ENCODE peak calls at places on chromosomes 16 and 17, in seven cellular contexts. V is H9, G is transverse colon, F is foreskin fibroblast, S is epithelial cell of esophagus, D is endothelial cell, O is heart right ventricle. E is an unnamed sample.

GRCh38 chr17:7133424-7133823 is 18.8 kb upstream of the ASGR2 start:
- DNase-seq in V (peak), G (peak), F (no peak), S (no peak), D (peak), O (peak), E (no peak)

GRCh38 chr17:78416311-78416711 is 37.9 kb downstream of the PGS1 start:
- DNase-seq in V (no peak), G (peak), F (no peak), S (no peak), D (no peak), O (no peak), E (no peak)

GRCh38 chr17:1959871-1960569 is 65.1 kb downstream of the RTN4RL1 start:
- DNase-seq in V (no peak), G (no peak), F (peak), S (no peak), D (no peak), O (no peak), E (no peak)

GRCh38 chr17:19718613-19719364 is 2.4 kb upstream of the SLC47A2 start:
- DNase-seq in V (peak), G (no peak), F (no peak), S (peak), D (peak), O (no peak), E (peak)

GRCh38 chr16:88382491-88383400 is at the start of gene ZNF469:
- DNase-seq in V (no peak), G (no peak), F (peak), S (no peak), D (peak), O (no peak), E (no peak)

GRCh38 chr16:87602005-87602790 is at the start of gene JPH3:
- DNase-seq in V (peak), G (no peak), F (no peak), S (no peak), D (peak), O (no peak), E (no peak)

GRCh38 chr17:79627184-79627765 is 16.4 kb upstream of the RBFOX3 start:
- DNase-seq in V (peak), G (no peak), F (no peak), S (no peak), D (peak), O (no peak), E (no peak)

GRCh38 chr17:47423406-47424295 is 99.9 kb downstream of the EFCAB13 start:
- DNase-seq in V (peak), G (peak), F (no peak), S (peak), D (peak), O (peak), E (no peak)

GRCh38 chr17:28326114-28326513 is 7.1 kb downstream of the TMEM97 start:
- DNase-seq in V (peak), G (peak), F (no peak), S (peak), D (no peak), O (no peak), E (no peak)

GRCh38 chr17:4504188-4504587 is 5.5 kb downstream of the SPNS2 start:
- DNase-seq in V (no peak), G (no peak), F (no peak), S (peak), D (no peak), O (no peak), E (no peak)

GRCh38 chr17:8586766-8587165 is 43.8 kb downstream of the MYH10 start:
- DNase-seq in V (no peak), G (no peak), F (no peak), S (peak), D (no peak), O (no peak), E (peak)

GRCh38 chr17:73974536-73974935 is 228.9 kb upstream of the RPL38 start:
- DNase-seq in V (no peak), G (no peak), F (no peak), S (no peak), D (no peak), O (no peak), E (no peak)

GRCh38 chr17:915416-916201 is 64.0 kb downstream of the NXN start:
- DNase-seq in V (no peak), G (no peak), F (no peak), S (peak), D (no peak), O (peak), E (peak)

GRCh38 chr16:62135903-62136302 is 99.7 kb upstream of the CDH8 start:
- DNase-seq in V (no peak), G (no peak), F (no peak), S (no peak), D (no peak), O (no peak), E (no peak)

GRCh38 chr17:51741447-51741846 is 417.1 kb downstream of the CA10 start:
- DNase-seq in V (no peak), G (no peak), F (no peak), S (peak), D (no peak), O (no peak), E (peak)

GRCh38 chr17:10247806-10248334 is 49.5 kb upstream of the GAS7 start:
- DNase-seq in V (no peak), G (no peak), F (no peak), S (no peak), D (no peak), O (no peak), E (no peak)

GRCh38 chr17:44004761-44005526 is 522 bp downstream of the NAGS start:
- DNase-seq in V (peak), G (peak), F (no peak), S (peak), D (peak), O (no peak), E (no peak)

GRCh38 chr16:50196736-50197135 is 43.6 kb downstream of the TENT4B start:
- DNase-seq in V (no peak), G (no peak), F (no peak), S (peak), D (no peak), O (no peak), E (no peak)

GRCh38 chr17:82830249-82830661 is 9.6 kb downstream of the ZNF750 start:
- DNase-seq in V (no peak), G (no peak), F (no peak), S (no peak), D (no peak), O (peak), E (peak)

GRCh38 chr16:66898207-66898606 is 17.9 kb downstream of the PDP2 start:
- DNase-seq in V (no peak), G (no peak), F (peak), S (peak), D (no peak), O (no peak), E (no peak)

GRCh38 chr16:719815-720506 is 985 bp upstream of the ANTKMT start:
- DNase-seq in V (no peak), G (peak), F (no peak), S (peak), D (no peak), O (no peak), E (no peak)

GRCh38 chr16:14070877-14071575 is at the start of gene MRTFB:
- DNase-seq in V (peak), G (peak), F (peak), S (peak), D (peak), O (peak), E (peak)

GRCh38 chr17:70955441-70955840 is 786.1 kb downstream of the KCNJ2 start:
- DNase-seq in V (no peak), G (no peak), F (no peak), S (no peak), D (no peak), O (no peak), E (peak)

GRCh38 chr17:39069114-39069756 is 82.2 kb downstream of the PLXDC1 start:
- DNase-seq in V (peak), G (no peak), F (peak), S (peak), D (peak), O (no peak), E (no peak)

GRCh38 chr16:5836979-5837670 is 739.5 kb upstream of the EEF2KMT start:
- DNase-seq in V (no peak), G (no peak), F (no peak), S (no peak), D (no peak), O (no peak), E (no peak)

GRCh38 chr16:63473710-63474109 is 1437.5 kb upstream of the CDH8 start:
- DNase-seq in V (no peak), G (no peak), F (no peak), S (no peak), D (no peak), O (no peak), E (no peak)

GRCh38 chr17:70230883-70231282 is 61.6 kb downstream of the KCNJ2 start:
- DNase-seq in V (no peak), G (no peak), F (no peak), S (peak), D (no peak), O (no peak), E (peak)

GRCh38 chr17:42667088-42667951 is 8.2 kb downstream of the TUBG2 start:
- DNase-seq in V (peak), G (peak), F (peak), S (peak), D (no peak), O (no peak), E (peak)

GRCh38 chr16:69498926-69499325 is 66.8 kb upstream of the NFAT5 start:
- DNase-seq in V (no peak), G (no peak), F (no peak), S (no peak), D (no peak), O (no peak), E (no peak)

GRCh38 chr16:69495821-69496220 is 69.9 kb upstream of the NFAT5 start:
- DNase-seq in V (no peak), G (no peak), F (no peak), S (no peak), D (no peak), O (peak), E (no peak)

GRCh38 chr16:69497876-69498596 is 67.7 kb upstream of the NFAT5 start:
- DNase-seq in V (no peak), G (no peak), F (no peak), S (no peak), D (no peak), O (no peak), E (no peak)

GRCh38 chr16:69496376-69496775 is 69.4 kb upstream of the NFAT5 start:
- DNase-seq in V (no peak), G (no peak), F (no peak), S (no peak), D (no peak), O (no peak), E (no peak)

DNA sequence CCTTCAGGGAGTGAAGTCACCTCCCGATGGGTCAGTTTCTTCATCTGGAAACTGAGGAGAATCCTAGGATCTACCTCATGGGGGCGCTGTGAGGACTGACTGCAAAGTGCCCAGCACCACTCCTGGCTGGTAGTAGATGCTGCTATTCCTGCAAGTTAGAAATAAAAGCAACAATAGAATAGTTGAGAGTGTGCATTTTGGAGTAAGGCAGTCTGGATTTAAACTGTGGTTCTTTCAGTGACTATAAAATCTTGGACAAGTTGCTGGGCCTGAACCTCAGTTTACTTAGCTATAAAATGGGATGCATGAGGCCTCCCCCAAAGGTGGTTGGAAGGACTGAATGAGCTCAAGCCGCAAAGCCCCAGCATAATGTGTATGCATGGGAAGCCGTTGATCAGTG is 70.6 kb downstream of the CYB5B start:
- DNase-seq in V (peak), G (peak), F (no peak), S (peak), D (peak), O (no peak), E (no peak)
- TF ChIP-seq CTCF in V (peak), G (no peak), F (no peak), S (peak), D (peak), O (peak), E (peak)

DNA sequence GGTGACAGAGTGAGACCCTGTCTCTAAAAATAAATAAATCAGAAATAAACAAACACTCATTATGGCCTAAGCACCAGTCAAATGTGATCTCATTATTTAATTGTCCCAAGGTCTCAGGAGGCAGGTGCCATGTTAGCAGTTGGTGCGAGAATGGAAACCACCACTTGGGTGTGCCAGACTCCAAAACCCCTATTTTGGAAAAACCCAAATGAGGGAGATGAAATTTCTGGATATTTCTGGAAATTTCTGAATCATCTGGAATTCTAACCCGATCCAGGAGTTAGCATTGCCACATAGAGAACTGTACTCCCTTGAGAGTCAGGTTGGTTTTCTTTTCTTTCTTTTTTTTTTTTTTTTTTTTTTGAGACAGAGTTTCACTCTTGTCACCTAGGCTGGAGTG is 264.0 kb downstream of the XYLT1 start:
- DNase-seq in V (no peak), G (no peak), F (no peak), S (no peak), D (no peak), O (no peak), E (no peak)
- TF ChIP-seq CTCF in V (peak), G (no peak), F (peak), S (no peak), D (no peak), O (no peak), E (peak)

GRCh38 chr16:82031116-82032084 is 3.7 kb upstream of the HSD17B2 start:
- DNase-seq in V (no peak), G (no peak), F (peak), S (peak), D (peak), O (no peak), E (peak)
- TF ChIP-seq CTCF in V (peak), G (peak), F (peak), S (peak), D (peak), O (peak), E (peak)

GRCh38 chr16:56824804-56825203 is 40.2 kb upstream of the SLC12A3 start:
- DNase-seq in V (no peak), G (no peak), F (no peak), S (no peak), D (no peak), O (no peak), E (no peak)

GRCh38 chr16:56822966-56823739 is 41.9 kb upstream of the SLC12A3 start:
- DNase-seq in V (no peak), G (no peak), F (no peak), S (no peak), D (no peak), O (no peak), E (no peak)

GRCh38 chr16:56828641-56829040 is 36.4 kb upstream of the SLC12A3 start:
- DNase-seq in V (no peak), G (no peak), F (no peak), S (no peak), D (no peak), O (no peak), E (no peak)

GRCh38 chr16:56825821-56826220 is 39.2 kb upstream of the SLC12A3 start:
- DNase-seq in V (no peak), G (no peak), F (no peak), S (no peak), D (no peak), O (no peak), E (no peak)

DNA sequence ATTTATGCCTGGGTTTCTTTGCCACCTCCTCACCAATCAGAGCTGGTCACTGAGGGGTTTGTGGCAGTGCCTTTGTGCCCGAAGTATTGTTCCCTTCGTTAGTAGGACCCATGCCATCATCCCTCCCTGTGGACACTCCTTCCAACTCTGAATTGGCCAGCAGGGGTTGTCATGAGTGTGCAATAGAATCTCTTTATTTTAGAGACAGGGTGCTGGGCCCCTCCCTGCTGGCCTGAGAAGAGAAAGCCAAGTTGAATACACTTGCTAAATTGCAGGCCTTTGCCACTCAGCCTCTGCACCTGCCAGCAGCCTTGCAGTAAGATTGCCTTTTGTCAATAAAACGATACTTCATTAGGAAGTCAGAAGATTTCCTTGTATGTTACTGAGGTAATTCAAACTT is 40.7 kb upstream of the SLC12A3 start:
- DNase-seq in V (no peak), G (peak), F (no peak), S (no peak), D (no peak), O (no peak), E (no peak)
- TF ChIP-seq CTCF in V (peak), G (peak), F (peak), S (no peak), D (no peak), O (no peak), E (peak)

DNA sequence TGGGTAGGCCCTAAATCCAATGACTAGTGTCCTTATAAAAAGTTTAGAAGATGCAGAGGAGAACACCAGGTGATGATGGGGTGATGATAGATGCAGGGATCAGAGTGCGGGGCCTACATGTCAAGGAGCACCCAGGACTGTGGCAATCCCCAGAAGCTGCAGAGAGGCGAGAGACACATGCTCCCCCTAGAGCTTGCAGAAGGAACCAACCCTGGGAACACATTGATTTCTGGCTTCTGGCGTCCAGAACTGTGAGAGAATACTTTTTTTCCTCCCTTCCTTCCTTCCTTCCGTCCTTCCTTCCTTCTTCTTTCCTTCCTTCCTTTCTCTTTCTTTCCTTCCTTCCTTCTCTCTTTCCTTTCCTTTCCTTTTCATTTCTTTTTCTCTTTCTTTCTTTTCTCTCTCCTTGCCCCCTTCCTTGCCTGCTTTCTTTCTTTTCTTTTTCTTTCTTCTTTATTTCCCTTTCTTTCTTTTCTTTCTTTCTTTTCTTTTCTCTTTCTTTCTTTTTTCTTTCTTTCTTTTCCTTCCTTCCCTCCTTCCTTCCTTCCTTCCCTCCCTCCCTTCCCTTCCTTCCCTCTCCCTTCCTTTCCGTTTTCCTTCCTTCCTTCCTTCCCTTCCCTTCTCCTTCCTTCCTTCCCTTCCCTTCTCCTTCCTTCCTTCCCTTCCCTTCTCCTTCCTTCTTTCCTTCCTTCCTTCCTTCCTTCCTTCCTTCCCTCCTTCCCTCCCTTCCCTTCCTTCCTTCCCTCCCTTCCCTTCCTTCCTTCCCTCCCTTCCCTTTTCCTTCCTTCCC is 134.3 kb downstream of the HAPSTR1 start:
- DNase-seq in V (peak), G (no peak), F (no peak), S (no peak), D (no peak), O (no peak), E (no peak)
- TF ChIP-seq CTCF in V (peak), G (no peak), F (peak), S (no peak), D (no peak), O (peak), E (no peak)

GRCh38 chr17:53191878-53192277 is 630.8 kb upstream of the KIF2B start:
- DNase-seq in V (no peak), G (no peak), F (no peak), S (no peak), D (no peak), O (no peak), E (no peak)

GRCh38 chr17:53186004-53186403 is 636.7 kb upstream of the KIF2B start:
- DNase-seq in V (no peak), G (no peak), F (no peak), S (no peak), D (no peak), O (no peak), E (no peak)
- TF ChIP-seq CTCF in V (peak), G (no peak), F (no peak), S (no peak), D (no peak), O (no peak), E (no peak)

E was measured in foreskin keratinocyte.